ENCODE peak calls at places on chromosome 1, in eight cellular contexts. S is tibial nerve, O is HCT116, H is BE2C, N is transverse colon, E is K562, A is RWPE2, Q is heart left ventricle. Y is an unnamed sample.

GRCh38 chr1:179883739-179884138 is 1.7 kb downstream of the TOR1AIP1 start:
- DNase-seq in S (no peak), O (no peak), H (no peak), N (no peak), E (peak; percentile 44), A (peak; percentile 65), Q (no peak), Y (peak; percentile 56)

GRCh38 chr1:162710349-162710748 is 78.1 kb downstream of the DDR2 start:
- DNase-seq in S (no peak), O (no peak), H (no peak), N (no peak), E (no peak), A (no peak), Q (no peak), Y (no peak)

GRCh38 chr1:2564815-2565415 is 8.7 kb downstream of the TNFRSF14 start:
- DNase-seq in S (no peak), O (no peak), H (no peak), N (no peak), E (no peak), A (no peak), Q (no peak), Y (no peak)

GRCh38 chr1:81808760-81809159 is 8.0 kb downstream of the ADGRL2 start:
- DNase-seq in S (no peak), O (no peak), H (peak; percentile 40), N (no peak), E (no peak), A (no peak), Q (no peak), Y (no peak)

GRCh38 chr1:26459573-26460031 is 12.6 kb upstream of the HMGN2 start:
- DNase-seq in S (no peak), O (no peak), H (peak; percentile 19), N (no peak), E (no peak), A (no peak), Q (no peak), Y (no peak)

GRCh38 chr1:223772771-223773160 is 60.4 kb downstream of the CAPN2 start:
- DNase-seq in S (no peak), O (no peak), H (no peak), N (no peak), E (no peak), A (no peak), Q (peak; percentile 7), Y (no peak)

GRCh38 chr1:56482486-56482885 is 96.9 kb downstream of the PLPP3 start:
- DNase-seq in S (no peak), O (no peak), H (no peak), N (no peak), E (no peak), A (no peak), Q (no peak), Y (no peak)

GRCh38 chr1:10730985-10731384 is 65.5 kb downstream of the CASZ1 start:
- DNase-seq in S (no peak), O (peak; percentile 64), H (no peak), N (no peak), E (no peak), A (no peak), Q (no peak), Y (peak; percentile 74)

GRCh38 chr1:32208891-32209309 is at the start of gene DCDC2B:
- DNase-seq in S (no peak), O (no peak), H (peak; percentile 73), N (peak; percentile 92), E (no peak), A (no peak), Q (peak; percentile 34), Y (peak; percentile 65)

GRCh38 chr1:89516055-89516454 is 8.6 kb upstream of the LRRC8B start:
- DNase-seq in S (no peak), O (peak; percentile 41), H (no peak), N (no peak), E (peak; percentile 26), A (peak; percentile 69), Q (no peak), Y (peak; percentile 45)

GRCh38 chr1:209808059-209808494 is 2.1 kb upstream of the IRF6 start:
- DNase-seq in S (no peak), O (no peak), H (peak; percentile 93), N (peak; percentile 67), E (peak; percentile 78), A (peak; percentile 92), Q (peak; percentile 71), Y (peak; percentile 90)

GRCh38 chr1:176604461-176604860 is 141.5 kb downstream of the PAPPA2 start:
- DNase-seq in S (no peak), O (no peak), H (no peak), N (no peak), E (no peak), A (no peak), Q (no peak), Y (no peak)

GRCh38 chr1:173050865-173051264 is at the start of gene TNFSF18:
- DNase-seq in S (no peak), O (no peak), H (no peak), N (no peak), E (no peak), A (no peak), Q (no peak), Y (no peak)

GRCh38 chr1:31792116-31792515 is 23.7 kb downstream of the SPOCD1 start:
- DNase-seq in S (peak; percentile 7), O (no peak), H (no peak), N (no peak), E (no peak), A (peak; percentile 55), Q (peak; percentile 10), Y (no peak)

GRCh38 chr1:233238884-233239432 is 56.6 kb downstream of the PCNX2 start:
- DNase-seq in S (no peak), O (no peak), H (no peak), N (no peak), E (no peak), A (no peak), Q (no peak), Y (no peak)
- TF ChIP-seq CTCF in S (no peak), O (no peak), H (peak; percentile 59), N (no peak), E (peak; percentile 24), A (no peak), Q (no peak), Y (no peak)

DNA sequence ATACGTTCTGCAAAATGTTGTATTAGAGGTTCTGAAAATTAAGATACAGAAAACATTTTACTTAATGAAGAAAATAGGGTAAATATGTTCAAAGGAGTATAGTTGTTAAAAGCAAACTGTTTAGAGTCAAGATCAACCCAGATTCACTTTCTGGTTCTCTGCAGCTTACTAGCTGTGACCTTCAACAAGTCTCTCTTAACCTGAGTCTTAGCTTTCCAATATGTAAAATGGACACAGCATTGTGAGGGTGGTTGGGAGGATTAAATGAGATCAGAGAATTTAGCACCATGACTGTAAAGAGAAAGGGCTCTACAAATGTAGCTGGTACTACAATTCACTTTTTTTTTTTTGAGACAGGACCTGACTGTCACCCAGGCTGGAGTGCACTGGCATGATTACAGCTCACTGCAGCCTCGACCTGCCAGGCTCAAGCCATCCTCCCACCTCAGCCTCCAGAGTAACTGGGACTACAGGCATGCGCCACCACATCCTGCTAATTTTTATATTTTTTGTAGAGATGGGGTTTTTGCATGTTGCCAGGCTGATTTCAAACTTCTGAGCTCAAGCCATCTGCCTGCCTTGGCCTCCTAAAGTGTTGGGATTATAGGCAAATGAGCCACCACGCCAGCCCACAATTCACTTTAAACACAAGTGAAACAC is 43.9 kb downstream of the ATP1A1 start:
- DNase-seq in S (no peak), O (no peak), H (no peak), N (no peak), E (no peak), A (no peak), Q (no peak), Y (no peak)
- H3K4me3 ChIP-seq in S (no peak overlapping the region), O (peak overlapping the region; percentile 89), H (no peak overlapping the region), N (no peak overlapping the region), E (peak overlapping the region; percentile 57), A (no peak overlapping the region), Q (no peak overlapping the region), Y (no peak overlapping the region)

GRCh38 chr1:151288502-151288901 is 6.4 kb downstream of the ZNF687 start:
- DNase-seq in S (no peak), O (no peak), H (no peak), N (no peak), E (no peak), A (no peak), Q (no peak), Y (no peak)
- H3K36me3 ChIP-seq in S (peaks cover 9% of the 10 kb centered on the region), O (peaks cover 12% of the 10 kb centered on the region), H (peaks cover 47% of the 10 kb centered on the region), N (no peaks in the 10 kb centered on the region), E (peaks cover 87% of the 10 kb centered on the region), A (peaks cover 59% of the 10 kb centered on the region), Q (no peaks in the 10 kb centered on the region), Y (peaks cover 2% of the 10 kb centered on the region)

GRCh38 chr1:168623003-168623828 is 46.8 kb downstream of the XCL1 start:
- DNase-seq in S (no peak), O (peak; percentile 72), H (no peak), N (no peak), E (no peak), A (no peak), Q (no peak), Y (no peak)
- TF ChIP-seq CTCF in S (no peak), O (peak; percentile 8), H (no peak), N (no peak), E (peak; percentile 18), A (peak; percentile 40), Q (no peak), Y (no peak)

GRCh38 chr1:156154317-156154749 is 948 bp downstream of the SEMA4A start:
- DNase-seq in S (no peak), O (no peak), H (no peak), N (peak; percentile 63), E (no peak), A (no peak), Q (no peak), Y (no peak)
- H3K4me3 ChIP-seq in S (no peak overlapping the region), O (no peak overlapping the region), H (no peak overlapping the region), N (no peak overlapping the region), E (no peak overlapping the region), A (no peak overlapping the region), Q (no peak overlapping the region), Y (no peak overlapping the region)

DNA sequence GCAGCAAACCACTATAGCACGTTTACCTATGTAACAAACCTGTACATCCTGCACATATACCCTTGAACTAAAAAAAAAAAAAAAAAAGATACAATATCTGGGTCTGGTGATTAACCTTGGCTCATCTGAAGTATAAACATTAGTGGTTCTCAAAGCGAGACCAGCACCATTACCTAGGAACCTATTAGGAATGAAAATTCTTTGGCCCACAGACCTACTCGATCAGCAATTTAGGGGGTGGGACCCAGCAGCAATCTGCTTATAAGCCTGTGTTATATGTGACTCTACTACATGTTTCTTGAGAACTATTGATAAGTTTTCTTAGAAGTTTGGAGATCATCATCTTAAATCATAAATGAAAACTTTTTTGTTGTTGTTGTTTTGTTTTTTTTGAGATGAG is 9.7 kb upstream of the SPATA1 start:
- DNase-seq in S (no peak), O (no peak), H (no peak), N (no peak), E (no peak), A (no peak), Q (no peak), Y (no peak)
- H3K36me3 ChIP-seq in S (peaks cover 7% of the 10 kb centered on the region), O (peaks cover 90% of the 10 kb centered on the region), H (peaks cover 26% of the 10 kb centered on the region), N (no peaks in the 10 kb centered on the region), E (peaks cover 100% of the 10 kb centered on the region), A (peaks cover 91% of the 10 kb centered on the region), Q (no peaks in the 10 kb centered on the region), Y (no peaks in the 10 kb centered on the region)

DNA sequence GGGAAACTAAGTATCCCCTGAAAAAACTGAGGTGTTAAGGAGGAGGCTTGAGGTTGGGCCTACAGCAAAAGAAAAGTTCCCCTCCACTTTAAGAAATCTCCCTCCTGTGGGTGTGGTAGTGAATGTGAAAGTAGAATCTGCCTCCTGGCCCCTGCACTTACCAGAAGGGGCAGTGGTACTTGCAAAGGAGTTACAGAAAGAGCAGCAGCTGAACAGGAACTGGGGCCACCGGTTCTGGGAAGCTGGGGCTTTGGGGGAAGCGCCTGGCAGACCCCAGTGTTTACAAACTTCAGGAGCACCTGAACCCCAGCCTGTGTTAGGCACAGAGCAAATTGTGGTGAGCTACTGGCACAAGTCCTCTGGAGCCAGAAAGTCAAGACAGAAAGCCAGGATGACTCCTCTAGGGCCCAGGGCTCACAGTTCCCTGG is 250.2 kb upstream of the FGGY start:
- DNase-seq in S (no peak), O (no peak), H (no peak), N (peak; percentile 50), E (no peak), A (no peak), Q (no peak), Y (no peak)
- TF ChIP-seq CTCF in S (peak; percentile 17), O (no peak), H (no peak), N (no peak), E (no peak), A (no peak), Q (no peak), Y (peak; percentile 4)